ENCODE peak calls at places on chromosomes 2 and 18, in nine cellular contexts. O, R, V, N, T, W, U, A and Q are unnamed samples.

GRCh38 chr2:231482806-231483391 is 18.6 kb upstream of the NCL start:
- DNase-seq in O (peak; percentile 52), R (peak; percentile 69), V (peak; percentile 78), N (peak; percentile 57), T (peak; percentile 18), W (no peak), U (peak; percentile 76), A (peak; percentile 50), Q (peak; percentile 84)

GRCh38 chr18:66046025-66046602 is 295.3 kb downstream of the CDH7 start:
- DNase-seq in O (no peak), R (no peak), V (no peak), N (no peak), T (no peak), W (peak; percentile 4), U (no peak), A (no peak), Q (no peak)

GRCh38 chr2:133812826-133813617 is 244.8 kb upstream of the NCKAP5 start:
- DNase-seq in O (peak; percentile 49), R (no peak), V (no peak), N (no peak), T (no peak), W (no peak), U (no peak), A (no peak), Q (no peak)

GRCh38 chr2:66426250-66427064 is 8.5 kb upstream of the MEIS1 start:
- DNase-seq in O (no peak), R (no peak), V (peak; percentile 54), N (no peak), T (no peak), W (no peak), U (no peak), A (no peak), Q (peak; percentile 18)

GRCh38 chr18:55998071-55998522 is 410.1 kb upstream of the TCF4 start:
- DNase-seq in O (peak; percentile 34), R (no peak), V (peak; percentile 12), N (peak; percentile 12), T (no peak), W (no peak), U (no peak), A (no peak), Q (no peak)

GRCh38 chr2:40284797-40285196 is 167.1 kb downstream of the SLC8A1 start:
- DNase-seq in O (peak; percentile 34), R (no peak), V (no peak), N (no peak), T (no peak), W (no peak), U (no peak), A (no peak), Q (no peak)

GRCh38 chr2:104745856-104746255 is 108.1 kb upstream of the POU3F3 start:
- DNase-seq in O (no peak), R (no peak), V (no peak), N (no peak), T (no peak), W (no peak), U (no peak), A (no peak), Q (no peak)

GRCh38 chr2:9217838-9218770 is 11.5 kb downstream of the ASAP2 start:
- DNase-seq in O (no peak), R (no peak), V (no peak), N (no peak), T (no peak), W (no peak), U (no peak), A (no peak), Q (no peak)

GRCh38 chr2:73033142-73033765 is 38.3 kb downstream of the SFXN5 start:
- DNase-seq in O (no peak), R (no peak), V (no peak), N (no peak), T (no peak), W (no peak), U (no peak), A (no peak), Q (no peak)

GRCh38 chr2:119598576-119598975 is 54.3 kb downstream of the CFAP221 start:
- DNase-seq in O (no peak), R (no peak), V (peak; percentile 10), N (no peak), T (no peak), W (no peak), U (no peak), A (no peak), Q (no peak)

GRCh38 chr2:197310271-197310939 is at the start of gene ANKRD44:
- DNase-seq in O (peak; percentile 64), R (peak; percentile 86), V (peak; percentile 86), N (peak; percentile 90), T (peak; percentile 67), W (peak; percentile 90), U (peak; percentile 92), A (peak; percentile 68), Q (peak; percentile 80)

GRCh38 chr2:194264586-194264985 is 1392.4 kb upstream of the SLC39A10 start:
- DNase-seq in O (no peak), R (no peak), V (no peak), N (no peak), T (no peak), W (no peak), U (no peak), A (no peak), Q (no peak)

GRCh38 chr2:3293221-3293620 is 84.4 kb downstream of the EIPR1 start:
- DNase-seq in O (no peak), R (no peak), V (no peak), N (no peak), T (no peak), W (no peak), U (no peak), A (no peak), Q (no peak)

GRCh38 chr2:232292395-232293154 is 86.0 kb upstream of the ALPP start:
- DNase-seq in O (peak; percentile 66), R (peak; percentile 40), V (peak; percentile 73), N (no peak), T (peak; percentile 54), W (peak; percentile 10), U (peak; percentile 77), A (no peak), Q (peak; percentile 75)

GRCh38 chr2:675982-676646 is 1.1 kb downstream of the TMEM18 start:
- DNase-seq in O (peak; percentile 95), R (peak; percentile 33), V (peak; percentile 63), N (peak; percentile 55), T (peak; percentile 60), W (peak; percentile 96), U (no peak), A (no peak), Q (peak; percentile 39)

GRCh38 chr2:223001831-223002230 is 50.2 kb upstream of the KCNE4 start:
- DNase-seq in O (no peak), R (no peak), V (no peak), N (no peak), T (no peak), W (no peak), U (no peak), A (no peak), Q (no peak)

GRCh38 chr2:36382472-36382871 is 26.9 kb downstream of the CRIM1 start:
- DNase-seq in O (no peak), R (no peak), V (no peak), N (no peak), T (no peak), W (no peak), U (no peak), A (no peak), Q (no peak)

GRCh38 chr2:174981336-174981735 is 23.8 kb downstream of the CHN1 start:
- DNase-seq in O (no peak), R (no peak), V (no peak), N (no peak), T (no peak), W (no peak), U (no peak), A (no peak), Q (no peak)